ENCODE peak calls at places on chromosomes 2 and 18, in six cellular contexts. H is transverse colon, K is K562, N is neural progenitor cell, B is IMR-90, L is epithelial cell of esophagus. I is an unnamed sample.

GRCh38 chr2:221774136-221774535 is 202.0 kb upstream of the EPHA4 start:
- DNase-seq in L (no peak), B (no peak), H (no peak), N (no peak), K (no peak), I (no peak)

GRCh38 chr18:72261562-72261961 is 282.6 kb downstream of the CBLN2 start:
- DNase-seq in B (no peak), L (no peak), K (no peak), N (no peak), H (no peak), I (no peak)

GRCh38 chr2:64455545-64455944 is 1.6 kb downstream of the LGALSL start:
- DNase-seq in N (no peak), H (no peak), L (peak), B (no peak), K (no peak), I (no peak)

GRCh38 chr18:21897811-21898210 is 157.2 kb downstream of the MIB1 start:
- DNase-seq in B (peak), H (peak), N (peak), K (peak), L (peak), I (peak)

GRCh38 chr2:26640781-26641564 is at the start of gene CIB4:
- DNase-seq in L (peak), N (no peak), H (no peak), B (no peak), K (no peak), I (no peak)

GRCh38 chr2:110713508-110714362 is 18.6 kb upstream of the ACOXL start:
- DNase-seq in B (no peak), N (no peak), H (no peak), K (no peak), L (peak), I (no peak)

GRCh38 chr2:154844513-154844912 is 146.0 kb downstream of the KCNJ3 start:
- DNase-seq in N (no peak), B (no peak), L (no peak), H (no peak), K (no peak), I (no peak)

GRCh38 chr2:105486762-105487141 is 87.9 kb upstream of the FHL2 start:
- DNase-seq in N (no peak), L (no peak), H (no peak), B (no peak), K (no peak), I (no peak)

GRCh38 chr2:158128168-158128973 is 26.7 kb downstream of the UPP2 start:
- DNase-seq in N (no peak), H (peak), L (no peak), K (no peak), B (no peak), I (no peak)

GRCh38 chr18:44130365-44130942 is 550.2 kb upstream of the SETBP1 start:
- DNase-seq in H (peak), L (peak), K (peak), N (peak), B (peak), I (peak)

GRCh38 chr18:8121942-8122480 is 487.2 kb upstream of the RAB12 start:
- DNase-seq in K (peak), N (no peak), B (peak), H (no peak), L (peak), I (peak)

GRCh38 chr2:145744541-145745386 is 1224.8 kb upstream of the ZEB2 start:
- DNase-seq in B (peak), L (peak), K (peak), N (no peak), H (no peak), I (peak)

GRCh38 chr18:78399992-78400503 is 579.6 kb upstream of the SALL3 start:
- DNase-seq in N (no peak), B (no peak), K (no peak), L (no peak), H (no peak), I (no peak)

GRCh38 chr2:11004206-11004605 is 92.5 kb downstream of the KCNF1 start:
- DNase-seq in N (no peak), L (peak), H (no peak), K (no peak), B (peak), I (peak)

GRCh38 chr2:121903037-121903689 is 147.7 kb downstream of the TSN start:
- DNase-seq in B (no peak), N (no peak), H (peak), K (no peak), L (no peak), I (no peak)

GRCh38 chr2:159904127-159904564 is 106.1 kb upstream of the CD302 start:
- DNase-seq in N (no peak), B (no peak), H (peak), K (no peak), L (no peak), I (no peak)

GRCh38 chr2:178136321-178137025 is 24.2 kb downstream of the RBM45 start:
- DNase-seq in N (no peak), B (no peak), L (no peak), H (no peak), K (no peak), I (no peak)

GRCh38 chr2:99865818-99866676 is 276.3 kb downstream of the AFF3 start:
- DNase-seq in N (no peak), L (no peak), H (no peak), K (no peak), B (peak), I (peak)

GRCh38 chr2:138760693-138761092 is 19.5 kb downstream of the NXPH2 start:
- DNase-seq in N (no peak), H (no peak), K (no peak), L (no peak), B (no peak), I (no peak)

GRCh38 chr2:201199847-201200246 is 16.9 kb downstream of the CASP10 start:
- DNase-seq in H (no peak), N (no peak), B (no peak), L (no peak), K (no peak), I (no peak)

GRCh38 chr2:23844905-23845304 is 82.0 kb downstream of the ATAD2B start:
- DNase-seq in H (no peak), L (no peak), N (no peak), B (no peak), K (no peak), I (no peak)

GRCh38 chr2:150023044-150023443 is 435.5 kb upstream of the MMADHC start:
- DNase-seq in H (no peak), L (no peak), N (peak), K (no peak), B (no peak), I (no peak)

GRCh38 chr2:227460833-227461232 is 11.1 kb upstream of the AGFG1 start:
- DNase-seq in H (no peak), K (no peak), B (peak), N (no peak), L (no peak), I (no peak)

GRCh38 chr2:201855356-201855755 is 49.0 kb downstream of the CDK15 start:
- DNase-seq in L (no peak), H (no peak), B (peak), N (no peak), K (no peak), I (no peak)

GRCh38 chr18:24426398-24427294 is at the start of gene IMPACT:
- DNase-seq in K (peak), B (peak), N (peak), L (peak), H (peak), I (peak)

GRCh38 chr18:79493801-79494211 is 98.1 kb downstream of the NFATC1 start:
- DNase-seq in L (no peak), K (no peak), N (no peak), B (no peak), H (no peak), I (no peak)

GRCh38 chr18:75475228-75475627 is 47.7 kb upstream of the SMIM21 start:
- DNase-seq in L (peak), N (no peak), K (no peak), H (no peak), B (peak), I (peak)

GRCh38 chr18:27546991-27547390 is 361.9 kb upstream of the CHST9 start:
- DNase-seq in N (no peak), K (no peak), L (peak), H (no peak), B (no peak), I (no peak)

GRCh38 chr18:27544211-27544610 is 359.1 kb upstream of the CHST9 start:
- DNase-seq in K (no peak), N (no peak), L (no peak), B (no peak), H (no peak), I (no peak)

GRCh38 chr18:27549335-27550039 is 364.4 kb upstream of the CHST9 start:
- DNase-seq in K (no peak), N (no peak), L (no peak), H (no peak), B (no peak), I (no peak)
- TF ChIP-seq CTCF in K (no peak), N (no peak), L (no peak), H (no peak), B (no peak), I (no peak)

DNA sequence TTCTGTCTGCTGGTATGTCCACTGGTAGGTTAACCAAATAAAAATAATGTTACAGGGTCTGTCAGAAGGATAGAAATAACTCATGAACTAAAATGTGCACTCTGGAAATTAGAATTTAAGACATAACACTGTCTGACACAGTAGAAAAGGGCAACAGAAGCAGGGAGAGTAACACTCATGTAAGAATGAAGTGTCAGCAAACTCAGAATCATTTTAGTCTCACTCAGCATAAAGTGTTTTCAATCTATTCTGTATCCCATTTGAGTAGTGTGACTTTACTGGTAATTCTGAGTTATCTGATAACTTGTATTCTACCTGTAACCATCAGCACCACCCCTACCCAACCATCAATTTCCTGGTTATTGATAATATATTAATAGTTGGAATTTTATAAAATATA is 68.3 kb downstream of the PIAS2 start:
- DNase-seq in L (no peak), H (no peak), N (no peak), B (no peak), K (no peak), I (no peak)
- H3K4me3 ChIP-seq in L (no peak), H (no peak), N (no peak), B (no peak), K (no peak), I (no peak)

DNA sequence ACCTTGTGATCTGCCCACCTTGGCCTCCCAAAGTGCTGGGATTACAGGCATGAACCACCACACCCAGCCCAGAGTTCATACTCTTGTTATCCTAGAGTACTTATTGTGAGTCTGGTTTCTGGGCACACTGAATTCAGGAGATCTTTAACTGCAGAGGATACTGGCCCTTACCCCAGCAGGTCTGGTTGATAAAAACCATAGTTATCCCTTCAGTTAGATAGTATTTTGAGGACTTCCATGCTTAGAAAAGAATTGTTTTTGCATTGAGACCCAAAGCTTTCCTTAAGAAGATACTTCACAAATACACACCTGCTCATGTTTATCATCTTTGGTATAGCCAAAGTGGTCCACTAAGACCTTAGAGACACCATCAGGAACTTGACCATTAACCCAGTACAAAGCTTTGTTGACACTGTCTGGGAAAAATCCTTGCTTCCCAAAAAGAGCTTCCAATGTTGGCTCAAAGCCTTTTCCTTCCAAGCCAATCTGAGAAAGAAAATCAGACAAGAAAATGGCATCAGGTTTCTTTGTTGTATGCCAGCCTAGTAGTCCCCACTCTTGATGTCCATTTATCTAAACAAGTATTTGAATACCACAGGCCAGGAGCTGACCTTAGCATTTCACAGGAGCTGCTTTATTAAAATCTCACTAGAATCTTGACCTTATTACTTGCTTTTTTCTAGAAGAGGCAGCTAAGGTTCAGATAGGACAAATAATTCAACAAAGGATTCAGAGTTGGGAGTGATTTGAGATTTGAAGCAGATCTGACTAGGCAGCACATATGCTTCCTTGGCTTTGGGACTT is 17.2 kb downstream of the APOB start:
- DNase-seq in H (no peak), B (no peak), K (no peak), L (no peak), N (no peak), I (no peak)
- TF ChIP-seq CTCF in H (no peak), B (no peak), K (no peak), L (no peak), N (no peak), I (no peak)

GRCh38 chr2:225037374-225038075 is 4.7 kb downstream of the DOCK10 start:
- DNase-seq in K (no peak), H (no peak), B (peak), N (no peak), L (no peak), I (peak)
- H3K4me3 ChIP-seq in K (no peak), H (no peak), B (no peak), N (no peak), L (no peak), I (no peak)

GRCh38 chr2:106719222-106719621 is 166.7 kb downstream of the ST6GAL2 start:
- DNase-seq in B (no peak), N (no peak), K (no peak), L (no peak), H (no peak), I (no peak)
- TF ChIP-seq CTCF in B (no peak), N (no peak), K (no peak), L (no peak), H (no peak), I (no peak)

DNA sequence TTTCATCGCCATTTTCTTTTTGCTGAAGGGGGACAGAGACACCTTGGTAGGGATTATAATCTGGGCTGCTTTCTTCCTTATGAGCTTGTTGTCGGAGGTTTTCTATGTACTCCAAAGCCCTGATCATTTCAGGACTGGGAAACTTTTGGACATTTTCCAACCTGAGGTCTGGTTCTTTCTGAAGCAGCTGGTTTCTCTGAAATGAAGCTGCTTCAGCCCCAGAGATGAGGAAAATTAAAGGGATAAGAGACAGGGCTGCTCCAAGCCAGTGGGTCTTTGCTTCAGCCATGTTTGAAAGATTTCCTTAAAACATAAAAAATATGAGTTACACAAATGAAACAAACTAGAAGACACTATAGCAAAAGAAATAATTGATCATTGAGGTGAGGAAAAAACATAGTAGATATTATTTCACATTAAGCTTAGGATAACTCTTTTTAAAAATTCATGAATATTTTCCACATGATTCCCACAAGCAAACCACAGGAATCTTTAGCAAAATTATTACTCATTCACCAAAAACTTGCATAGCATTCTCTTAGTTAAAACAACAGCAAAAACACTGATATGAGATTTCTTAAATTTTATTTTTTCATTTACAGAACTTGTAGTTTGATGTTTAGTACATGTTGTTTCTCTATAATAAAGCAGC is 3.0 kb downstream of the SCG2 start:
- DNase-seq in N (no peak), K (no peak), H (no peak), L (no peak), B (peak), I (peak)
- H3K4me3 ChIP-seq in N (no peak), K (no peak), H (no peak), L (no peak), B (no peak), I (no peak)

GRCh38 chr2:42074661-42075060 is 26.8 kb downstream of the PKDCC start:
- DNase-seq in H (no peak), L (no peak), N (no peak), K (no peak), B (no peak), I (no peak)
- TF ChIP-seq CTCF in H (no peak), L (no peak), N (peak), K (no peak), B (no peak), I (peak)

DNA sequence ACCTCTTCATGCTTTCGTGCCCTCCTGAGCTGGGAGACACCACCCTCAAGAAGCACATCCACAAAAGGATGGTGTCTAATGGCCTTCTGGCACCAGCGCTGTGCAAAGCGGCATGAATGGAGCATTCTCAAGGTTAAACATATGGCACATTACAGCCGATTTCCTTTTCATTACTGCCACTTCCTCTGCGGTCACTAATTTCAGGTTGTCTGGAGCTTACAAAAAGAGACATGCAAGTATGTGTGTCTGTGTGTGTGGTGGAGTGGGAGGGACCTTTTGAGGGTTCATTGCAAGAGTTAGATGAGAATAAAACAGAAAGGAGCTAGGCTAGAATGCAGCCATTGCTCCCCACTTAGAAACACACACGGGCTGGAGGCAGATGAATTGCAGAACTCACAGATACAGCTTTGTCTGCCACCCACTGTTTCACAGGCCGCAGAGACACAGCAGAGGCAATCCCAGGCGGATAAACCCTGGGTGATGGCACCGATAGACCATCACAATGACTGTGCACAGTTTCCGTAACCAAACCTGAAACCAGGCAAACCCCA is 76.0 kb downstream of the TGIF1 start:
- DNase-seq in L (no peak), N (no peak), B (no peak), K (peak), H (peak), I (peak)
- H3K4me3 ChIP-seq in L (no peak), N (no peak), B (no peak), K (no peak), H (no peak), I (no peak)

DNA sequence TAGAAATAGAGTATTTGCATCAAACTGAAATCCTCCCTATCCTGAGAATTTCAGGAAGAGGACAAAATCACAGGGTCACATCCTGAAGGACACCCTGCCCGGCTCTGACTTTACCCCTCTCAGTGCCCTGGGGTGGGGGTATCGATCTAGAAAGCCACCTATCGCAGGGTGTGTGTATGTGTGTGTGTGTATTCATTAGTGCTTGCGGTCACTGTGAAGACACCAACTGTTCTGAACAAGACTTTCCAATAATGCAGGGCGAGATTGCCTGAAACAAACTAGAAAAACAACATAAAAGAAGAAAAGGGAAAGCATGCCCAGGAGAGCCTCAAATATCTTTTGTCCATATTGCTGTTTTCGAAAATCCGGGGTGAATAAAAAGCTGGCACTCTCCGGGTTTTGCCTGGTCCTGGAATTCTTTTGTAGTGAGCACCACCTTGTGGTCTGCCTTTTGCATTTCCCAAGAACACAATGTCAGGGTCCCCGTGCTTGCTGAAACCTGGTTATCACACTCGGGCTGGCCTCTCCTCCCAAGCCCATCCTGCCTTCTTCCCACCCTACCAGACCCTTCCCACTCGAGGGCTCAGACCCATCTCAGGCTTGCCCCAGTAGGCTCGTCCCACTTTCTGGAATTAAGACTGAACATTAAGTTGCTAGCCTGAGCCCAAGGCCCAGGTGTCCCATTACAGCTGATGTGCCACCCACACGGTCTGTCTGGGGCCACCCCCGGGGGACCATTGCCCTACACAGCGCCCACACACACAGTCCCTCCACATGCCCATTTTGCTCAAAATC is 25.0 kb upstream of the COPS8 start:
- DNase-seq in H (peak), B (peak), N (peak), L (peak), K (peak), I (peak)
- TF ChIP-seq CTCF in H (peak), B (peak), N (peak), L (peak), K (peak), I (peak)